ENCODE peak calls at places on chromosome 10, in nine cellular contexts. Q is stomach, S is spleen, G is HCT116, N is uterus, O is body of pancreas, T is IMR-90, J is A549, D is HepG2. P is an unnamed sample.

GRCh38 chr10:55630491-55631056 is 730.5 kb downstream of the ZWINT start:
- DNase-seq in J (no peak), N (no peak), S (peak; percentile 55), O (no peak), T (no peak), Q (no peak), G (no peak), D (no peak), P (no peak)

GRCh38 chr10:69439350-69439739 is 11.9 kb upstream of the TSPAN15 start:
- DNase-seq in Q (no peak), J (no peak), N (peak; percentile 54), D (no peak), G (no peak), S (peak; percentile 75), T (no peak), O (peak; percentile 55), P (no peak)

GRCh38 chr10:88289342-88289741 is 293.8 kb downstream of the RNLS start:
- DNase-seq in O (no peak), T (peak; percentile 62), N (no peak), D (no peak), G (no peak), S (no peak), J (no peak), Q (no peak), P (no peak)

GRCh38 chr10:63819753-63820347 is 298.6 kb downstream of the REEP3 start:
- DNase-seq in S (no peak), D (peak; percentile 33), Q (peak; percentile 72), J (peak; percentile 28), N (peak; percentile 66), O (peak; percentile 68), G (peak; percentile 59), T (peak; percentile 62), P (peak; percentile 15)

GRCh38 chr10:71774916-71775702 is 1.8 kb upstream of the VSIR start:
- DNase-seq in J (no peak), O (no peak), D (no peak), Q (peak; percentile 48), N (peak; percentile 47), S (peak; percentile 90), T (no peak), G (no peak), P (no peak)

GRCh38 chr10:61172182-61172926 is 228.4 kb upstream of the RHOBTB1 start:
- DNase-seq in Q (no peak), O (no peak), D (no peak), G (no peak), J (no peak), S (no peak), N (no peak), T (no peak), P (no peak)

GRCh38 chr10:44733743-44734488 is 177.2 kb upstream of the TMEM72 start:
- DNase-seq in D (no peak), G (no peak), O (no peak), J (no peak), S (no peak), N (no peak), T (no peak), Q (no peak), P (no peak)

GRCh38 chr10:124328514-124329220 is 90.1 kb downstream of the OAT start:
- DNase-seq in N (no peak), G (no peak), Q (no peak), S (peak; percentile 43), T (no peak), O (no peak), D (no peak), J (no peak), P (no peak)

GRCh38 chr10:99658622-99659030 is 683 bp upstream of the ENTPD7 start:
- DNase-seq in G (peak; percentile 12), Q (peak; percentile 74), J (no peak), D (peak; percentile 39), T (peak; percentile 55), S (peak; percentile 90), N (peak; percentile 24), O (peak; percentile 36), P (peak; percentile 69)

GRCh38 chr10:21315321-21316220 is 209.9 kb downstream of the SKIDA1 start:
- DNase-seq in G (no peak), O (peak; percentile 79), N (peak; percentile 72), Q (peak; percentile 44), J (peak; percentile 91), D (peak; percentile 32), T (peak; percentile 86), S (no peak), P (no peak)

GRCh38 chr10:79355420-79356010 is 8.2 kb downstream of the PPIF start:
- DNase-seq in J (no peak), G (no peak), N (no peak), Q (no peak), T (no peak), D (no peak), O (no peak), S (no peak), P (no peak)
- TF ChIP-seq POLR2A in J (no peak), G (no peak), N (no peak), Q (no peak), T (no peak), D (no peak), O (no peak), S (no peak), P (no peak)

DNA sequence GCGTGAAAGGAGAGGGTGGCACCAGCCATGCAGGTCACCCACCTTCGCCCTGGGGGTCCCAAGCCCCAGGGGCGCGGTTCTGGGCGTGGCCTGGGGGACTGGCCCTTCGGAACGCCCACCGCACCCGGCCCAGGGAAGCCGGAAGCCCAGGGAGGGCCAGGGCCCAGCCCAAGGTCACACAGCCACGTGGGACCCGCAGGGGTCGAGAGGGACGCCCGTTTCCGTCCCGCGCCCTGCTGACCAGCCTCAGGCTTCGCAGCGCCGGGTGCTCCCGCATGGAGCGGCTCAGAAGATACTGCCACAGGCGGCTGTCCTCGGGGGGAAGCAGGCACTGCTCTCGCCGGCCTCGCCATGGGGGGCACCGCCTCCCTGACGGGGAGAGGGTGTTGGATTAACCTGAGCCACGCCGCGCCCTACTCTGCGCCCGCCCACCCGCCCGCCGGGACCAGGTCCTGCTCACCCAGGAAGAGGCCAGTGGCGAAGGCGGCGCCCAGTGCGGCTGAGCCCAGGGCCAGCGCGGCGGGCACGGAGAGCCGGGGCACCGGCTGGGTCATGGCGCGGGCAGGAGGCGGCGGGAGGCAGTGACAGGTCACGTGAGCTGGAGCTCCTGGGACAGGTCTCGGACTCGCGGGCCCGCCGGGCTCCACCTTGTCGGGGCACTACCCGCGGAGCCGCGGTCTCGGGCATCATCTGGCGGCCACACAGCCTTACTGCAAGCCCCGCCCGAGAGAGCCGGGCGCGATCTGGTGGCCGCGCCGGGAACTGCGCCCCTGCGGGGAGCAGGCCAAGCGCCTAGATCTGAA is at the start of gene COMTD1:
- DNase-seq in O (peak; percentile 99), Q (peak; percentile 98), S (peak; percentile 100), N (peak; percentile 91), G (peak; percentile 87), J (peak; percentile 95), D (peak; percentile 87), T (peak; percentile 82), P (peak; percentile 94)
- TF ChIP-seq POLR2A in O (peak; percentile 66), Q (no peak), S (peak; percentile 25), N (no peak), G (no peak), J (no peak), D (peak; percentile 55), T (peak; percentile 57), P (no peak)

DNA sequence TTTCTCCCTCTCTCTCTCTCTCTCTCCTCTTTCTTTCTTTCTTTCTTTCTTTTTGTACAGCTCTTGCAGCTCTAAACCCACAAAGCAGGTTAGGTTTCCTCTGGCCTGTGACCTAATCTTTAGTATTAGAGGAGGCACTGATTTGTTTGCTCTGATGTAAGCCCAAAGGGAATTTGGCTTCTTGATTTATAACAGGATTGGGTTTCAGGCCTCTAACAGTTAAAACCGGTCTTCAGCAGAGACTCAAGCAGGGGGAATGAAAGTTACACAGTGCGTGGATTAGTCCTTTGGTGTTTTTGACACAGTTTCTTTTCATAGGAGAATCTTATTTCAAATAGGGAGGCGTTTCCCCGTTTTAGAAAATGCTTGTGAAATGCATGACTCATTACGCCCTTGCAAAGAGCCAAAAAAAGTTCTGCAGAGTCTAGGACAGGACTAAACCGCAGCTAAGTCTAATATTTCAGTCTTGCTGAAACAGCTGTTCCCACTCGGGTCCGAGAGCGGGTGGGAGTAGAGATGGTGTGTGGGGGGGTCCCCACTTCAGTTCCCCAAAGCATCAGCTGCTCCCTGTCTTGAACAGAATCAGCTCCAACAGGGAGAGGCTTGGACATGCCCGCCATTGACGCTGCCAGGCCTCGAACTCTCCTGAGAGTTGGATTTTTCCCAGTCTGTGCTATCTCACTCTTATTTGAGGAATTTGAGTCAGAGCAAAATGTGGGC is 296.5 kb upstream of the PITRM1 start:
- DNase-seq in D (no peak), G (peak; percentile 44), Q (no peak), J (peak; percentile 73), O (no peak), N (peak; percentile 69), T (peak; percentile 96), S (no peak), P (no peak)
- TF ChIP-seq POLR2A in D (no peak), G (no peak), Q (no peak), J (no peak), O (peak; percentile 26), N (peak; percentile 52), T (peak; percentile 44), S (no peak), P (no peak)

GRCh38 chr10:114540191-114540590 is 117.9 kb downstream of the ABLIM1 start:
- DNase-seq in Q (no peak), T (no peak), O (no peak), D (no peak), J (no peak), S (no peak), N (no peak), G (no peak), P (no peak)

GRCh38 chr10:114539623-114540022 is 118.5 kb downstream of the ABLIM1 start:
- DNase-seq in T (no peak), N (no peak), O (no peak), S (no peak), J (no peak), D (no peak), Q (no peak), G (no peak), P (no peak)

GRCh38 chr10:114542373-114542772 is 115.7 kb downstream of the ABLIM1 start:
- DNase-seq in D (no peak), T (no peak), N (no peak), O (no peak), Q (no peak), G (no peak), S (no peak), J (no peak), P (no peak)

GRCh38 chr10:114543456-114543855 is 114.6 kb downstream of the ABLIM1 start:
- DNase-seq in T (no peak), O (no peak), N (no peak), Q (no peak), G (no peak), S (no peak), D (no peak), J (no peak), P (no peak)

DNA sequence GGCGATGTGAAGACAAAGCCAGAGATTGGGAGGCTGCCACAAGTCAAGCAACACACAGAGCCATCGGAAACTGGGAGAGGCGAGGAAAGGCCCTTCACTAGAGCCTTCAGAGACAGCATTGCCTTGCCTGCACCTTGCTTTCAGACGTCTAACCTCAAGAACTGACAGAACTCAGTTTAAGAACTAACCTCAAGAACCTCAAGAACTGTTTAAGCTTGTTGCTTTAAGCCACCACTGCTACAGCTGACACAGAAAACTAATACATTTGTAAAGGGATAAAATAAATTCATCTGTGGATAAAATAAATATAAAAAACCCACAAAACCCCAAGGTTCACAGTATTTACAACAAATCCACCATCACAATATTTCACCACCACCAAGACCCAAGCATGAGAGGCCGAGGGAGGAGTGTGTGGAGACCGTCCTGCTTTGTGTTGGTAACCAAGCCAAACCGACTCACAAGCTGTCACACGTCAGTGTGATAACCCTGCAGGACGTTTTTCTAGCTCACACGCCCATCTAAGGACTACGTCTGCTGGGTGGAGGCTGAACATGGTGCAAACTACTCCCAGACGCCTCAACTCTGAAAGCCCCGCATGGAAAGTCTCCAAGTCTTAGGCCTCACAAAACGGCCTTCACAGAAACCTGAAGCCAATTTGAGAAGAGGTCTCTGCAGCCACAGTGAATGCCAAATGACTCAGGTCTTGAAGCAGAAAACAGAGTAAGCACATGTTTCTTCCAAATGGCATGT is 116.8 kb downstream of the ABLIM1 start:
- DNase-seq in N (peak; percentile 87), G (no peak), J (no peak), D (no peak), Q (peak; percentile 63), S (no peak), O (peak; percentile 39), T (peak; percentile 91), P (peak; percentile 14)
- TF ChIP-seq POLR2A in N (no peak), G (no peak), J (no peak), D (no peak), Q (no peak), S (no peak), O (no peak), T (no peak), P (no peak)

P was measured in erythroblast.